ENCODE peak calls at places on chromosomes 7 and 10, in ten cellular contexts. N is A172; R is NT2/D1; P is HS-27A; L is Peyer's patch; A is CD4-positive, alpha-beta T cell; U is T-helper 1 cell; T is AG08395; V is stimulated activated CD4-positive, alpha-beta T cell treated with anti-CD3 and anti-CD28 coated beads, TNF-alpha, amount 100 ng/mL, for 1 hour; H is aorta. B is an unnamed sample.

GRCh38 chr10:50325449-50326188 is 74.3 kb upstream of the ASAH2 start:
- DNase-seq in T (peak), L (no peak), H (peak), P (peak), A (no peak), U (peak), V (no peak), R (peak), N (peak), B (peak)

GRCh38 chr7:69780377-69780776 is 182.1 kb downstream of the AUTS2 start:
- DNase-seq in P (no peak), T (no peak), V (no peak), H (no peak), L (no peak), R (peak), N (peak), A (no peak), U (no peak), B (no peak)

GRCh38 chr7:18855796-18856195 is 261.6 kb downstream of the TWIST1 start:
- DNase-seq in V (no peak), P (no peak), A (no peak), H (no peak), L (no peak), N (no peak), R (no peak), U (no peak), T (peak), B (no peak)

GRCh38 chr10:58063854-58064480 is 203.7 kb downstream of the IPMK start:
- DNase-seq in H (no peak), A (no peak), T (no peak), V (no peak), R (no peak), L (no peak), U (no peak), P (no peak), N (no peak), B (no peak)

GRCh38 chr7:143487566-143487965 is 9.9 kb downstream of the TAS2R41 start:
- DNase-seq in L (no peak), A (no peak), N (peak), T (peak), U (no peak), R (no peak), P (no peak), V (no peak), H (peak), B (peak)

GRCh38 chr7:81761821-81762220 is 8.0 kb downstream of the HGF start:
- DNase-seq in N (no peak), H (no peak), P (no peak), L (no peak), R (peak), A (no peak), U (no peak), V (no peak), T (no peak), B (no peak)

GRCh38 chr7:25288536-25289283 is 60.4 kb upstream of the NPVF start:
- DNase-seq in P (no peak), H (peak), N (no peak), R (no peak), V (no peak), A (no peak), L (no peak), T (no peak), U (no peak), B (no peak)

GRCh38 chr10:381346-381745 is 246.1 kb downstream of the ZMYND11 start:
- DNase-seq in A (peak), T (no peak), H (no peak), U (no peak), N (no peak), R (no peak), L (no peak), V (no peak), P (no peak), B (no peak)

GRCh38 chr10:6025683-6026225 is 36.4 kb downstream of the IL2RA start:
- DNase-seq in V (no peak), A (no peak), P (no peak), N (no peak), R (no peak), U (no peak), L (no peak), H (no peak), T (no peak), B (no peak)

GRCh38 chr7:2224491-2224928 is 8.2 kb downstream of the MAD1L1 start:
- DNase-seq in N (no peak), P (no peak), H (no peak), R (no peak), A (no peak), V (no peak), T (no peak), U (no peak), L (no peak), B (no peak)

GRCh38 chr10:128734161-128734560 is 607.9 kb upstream of the MKI67 start:
- DNase-seq in V (no peak), P (no peak), N (no peak), U (no peak), R (no peak), T (no peak), H (no peak), A (no peak), L (no peak), B (no peak)

GRCh38 chr10:122422266-122422980 is 32.0 kb upstream of the ARMS2 start:
- DNase-seq in N (no peak), A (no peak), L (no peak), U (no peak), V (no peak), P (no peak), H (no peak), T (no peak), R (no peak), B (no peak)

GRCh38 chr10:71287456-71287855 is 31.6 kb upstream of the SLC29A3 start:
- DNase-seq in L (no peak), U (no peak), T (no peak), N (no peak), P (no peak), R (no peak), A (no peak), H (no peak), V (no peak), B (peak)